ENCODE peak calls at places on chromosomes 3 and 15, in six cellular contexts. J is HCT116; G is stimulated activated naive B cell treated with anti-CD40 and anti-IgM and Interleukin-4, amounts not matched to agents 10 μg/mL and 1 μg/mL and 100 μg/mL, for 72 hours; V is activated B cell treated with CpG ODN at 0.5 μM for 24 hours; M is MV-4-11; H is esophagus muscularis mucosa. W is an unnamed sample.

GRCh38 chr3:104596551-104596950 is 770.2 kb upstream of the ALCAM start:
- DNase-seq in J (peak), G (no peak), V (no peak), M (peak), H (no peak), W (no peak)

GRCh38 chr3:120396469-120396868 is 47.3 kb upstream of the LRRC58 start:
- DNase-seq in J (no peak), G (no peak), V (no peak), M (peak), H (peak), W (no peak)

GRCh38 chr3:30227571-30228301 is 378.7 kb upstream of the TGFBR2 start:
- DNase-seq in J (peak), G (no peak), V (no peak), M (peak), H (no peak), W (no peak)

GRCh38 chr15:67174864-67175573 is 79.4 kb downstream of the AAGAB start:
- DNase-seq in J (peak), G (no peak), V (no peak), M (no peak), H (no peak), W (peak)

GRCh38 chr15:29312387-29312786 is 42.8 kb upstream of the NSMCE3 start:
- DNase-seq in J (no peak), G (no peak), V (no peak), M (no peak), H (peak), W (no peak)

GRCh38 chr3:186220365-186220764 is 111.5 kb upstream of the ETV5 start:
- DNase-seq in J (peak), G (no peak), V (no peak), M (no peak), H (no peak), W (no peak)

GRCh38 chr3:13053425-13053824 is 19.8 kb downstream of the IQSEC1 start:
- DNase-seq in J (no peak), G (no peak), V (no peak), M (no peak), H (no peak), W (no peak)

GRCh38 chr3:151168269-151169094 is 34.5 kb downstream of the GPR171 start:
- DNase-seq in J (peak), G (peak), V (peak), M (peak), H (no peak), W (peak)

GRCh38 chr3:4687167-4687566 is 194.0 kb downstream of the ITPR1 start:
- DNase-seq in J (no peak), G (no peak), V (no peak), M (no peak), H (no peak), W (no peak)

GRCh38 chr3:127595303-127595702 is 2.9 kb upstream of the MCM2 start:
- DNase-seq in J (no peak), G (no peak), V (no peak), M (no peak), H (no peak), W (no peak)

W was measured in tibial artery.